ENCODE peak calls at places on chromosomes 16 and 17, in ten cellular contexts. S is HTR-8/SVneo; O is neuronal stem cell; N is EH; M is stimulated activated CD4-positive, alpha-beta T cell treated with anti-CD3 and anti-CD28 coated beads, Interleukin-2, amount 100 ng/mL, for 24 hours; V is activated naive CD4-positive, alpha-beta T cell; I is ACHN; U is NCI-H460; C is epithelial cell of esophagus; E is HFF-Myc. H is an unnamed sample.

GRCh38 chr17:81049973-81050551 is 15.1 kb downstream of the BAIAP2 start:
- DNase-seq in S (peak), U (no peak), V (no peak), E (no peak), N (peak), I (peak), M (no peak), O (no peak), C (peak), H (no peak)

GRCh38 chr17:40602445-40603443 is 37.5 kb upstream of the CCR7 start:
- DNase-seq in U (no peak), E (no peak), N (no peak), I (no peak), M (peak), C (no peak), V (peak), O (no peak), S (no peak), H (peak)

GRCh38 chr17:32631341-32632109 is 144.7 kb downstream of the CDK5R1 start:
- DNase-seq in N (no peak), C (no peak), O (no peak), M (no peak), V (no peak), E (no peak), U (no peak), I (no peak), S (no peak), H (no peak)

GRCh38 chr16:24499193-24499814 is 40.1 kb upstream of the RBBP6 start:
- DNase-seq in V (no peak), S (peak), I (peak), N (peak), O (peak), E (no peak), C (peak), U (peak), M (no peak), H (peak)

GRCh38 chr17:76246080-76247066 is 6.1 kb upstream of the RNF157 start:
- DNase-seq in I (no peak), E (no peak), O (no peak), V (no peak), N (no peak), U (peak), M (peak), C (no peak), S (no peak), H (peak)

GRCh38 chr17:49691086-49691676 is 13.3 kb upstream of the SPOP start:
- DNase-seq in N (peak), S (no peak), U (no peak), V (no peak), I (no peak), C (no peak), E (no peak), M (no peak), O (no peak), H (peak)

GRCh38 chr17:17347234-17347955 is 44.2 kb downstream of the NT5M start:
- DNase-seq in M (no peak), E (no peak), U (no peak), S (no peak), V (no peak), C (no peak), N (no peak), I (no peak), O (no peak), H (no peak)

GRCh38 chr17:63024201-63024600 is 58.2 kb downstream of the TANC2 start:
- DNase-seq in N (no peak), I (no peak), S (no peak), U (no peak), C (no peak), M (no peak), V (no peak), O (no peak), E (no peak), H (no peak)

GRCh38 chr16:27476240-27476639 is 73.5 kb downstream of the GTF3C1 start:
- DNase-seq in I (peak), V (no peak), S (no peak), U (no peak), C (no peak), M (no peak), E (no peak), O (no peak), N (peak), H (no peak)

GRCh38 chr17:77734371-77735050 is 224.0 kb upstream of the TNRC6C start:
- DNase-seq in I (no peak), S (peak), E (peak), U (peak), M (no peak), O (no peak), C (peak), N (peak), V (no peak), H (peak)

GRCh38 chr17:6703751-6704150 is 9.4 kb downstream of the SLC13A5 start:
- DNase-seq in V (no peak), S (no peak), E (no peak), N (no peak), I (no peak), M (no peak), U (no peak), C (no peak), O (no peak), H (no peak)

GRCh38 chr17:82003411-82004381 is 19.0 kb downstream of the CENPX start:
- DNase-seq in C (peak), V (no peak), S (peak), O (no peak), U (peak), N (peak), M (peak), I (peak), E (peak), H (peak)

GRCh38 chr17:72034000-72034399 is 86.8 kb upstream of the SOX9 start:
- DNase-seq in M (no peak), V (no peak), E (no peak), O (no peak), C (no peak), N (no peak), S (no peak), U (no peak), I (no peak), H (no peak)

GRCh38 chr17:44001461-44001920 is 2.9 kb upstream of the NAGS start:
- DNase-seq in C (no peak), U (no peak), M (no peak), I (no peak), S (no peak), O (no peak), E (no peak), V (no peak), N (peak), H (no peak)

GRCh38 chr17:65345261-65346060 is 208.3 kb downstream of the RGS9 start:
- DNase-seq in N (no peak), O (no peak), E (no peak), S (no peak), V (no peak), U (no peak), I (no peak), C (no peak), M (no peak), H (no peak)

GRCh38 chr17:253091-253846 is 71.8 kb upstream of the DOC2B start:
- DNase-seq in V (no peak), N (no peak), C (no peak), M (no peak), O (no peak), I (no peak), E (no peak), U (no peak), S (no peak), H (no peak)

GRCh38 chr17:31269597-31269996 is 27.4 kb downstream of the OMG start:
- DNase-seq in O (no peak), E (peak), S (peak), I (peak), M (no peak), U (no peak), N (peak), V (no peak), C (peak), H (peak)

GRCh38 chr17:17361543-17362511 is 58.7 kb downstream of the NT5M start:
- DNase-seq in U (no peak), V (no peak), I (no peak), S (no peak), M (no peak), E (no peak), O (no peak), C (no peak), N (peak), H (peak)

GRCh38 chr16:10608687-10609409 is 28.4 kb upstream of the EMP2 start:
- DNase-seq in O (no peak), U (no peak), N (no peak), I (no peak), E (no peak), C (no peak), S (no peak), M (no peak), V (no peak), H (peak)

H was measured in fibroblast of villous mesenchyme.